ENCODE peak calls at places on chromosomes 3 and 15, in nine cellular contexts. C is thyroid gland; F is left ventricle myocardium inferior; Z is heart left ventricle; V is IMR-90; J is ovary; Y is CD8-positive, alpha-beta memory T cell; X is endodermal cell; M is adrenal gland. H is an unnamed sample. For H3K27me3, the result is how much of the 10 kb centered on the place peaks cover.

GRCh38 chr3:111956995-111957736 is 21.7 kb upstream of the ABHD10 start:
- DNase-seq in F (no peak), Y (no peak), M (no peak), V (no peak), C (no peak), J (no peak), X (no peak), Z (no peak), H (no peak)

GRCh38 chr15:64354683-64355558 is 1.1 kb downstream of the CSNK1G1 start:
- DNase-seq in X (no peak), M (no peak), J (no peak), Y (no peak), F (no peak), C (no peak), Z (no peak), V (no peak), H (no peak)

GRCh38 chr3:16011376-16011775 is 163.1 kb upstream of the GALNT15 start:
- DNase-seq in V (peak), Z (no peak), F (no peak), J (no peak), M (no peak), Y (no peak), X (no peak), C (no peak), H (no peak)

GRCh38 chr3:12990781-12991480 is 82.3 kb downstream of the IQSEC1 start:
- DNase-seq in V (peak), M (peak), C (no peak), Y (no peak), Z (no peak), F (no peak), J (no peak), X (peak), H (no peak)

GRCh38 chr15:64693134-64693533 is 82.3 kb downstream of the RBPMS2 start:
- DNase-seq in C (peak), F (no peak), Y (no peak), V (peak), M (peak), Z (no peak), X (no peak), J (no peak), H (peak)

GRCh38 chr3:32045091-32045964 is 61.1 kb upstream of the GPD1L start:
- DNase-seq in V (peak), Z (no peak), X (peak), M (peak), J (peak), F (no peak), Y (no peak), C (no peak), H (peak)

GRCh38 chr3:179071161-179071568 is 444 bp downstream of the ZMAT3 start:
- DNase-seq in M (no peak), V (peak), Y (peak), Z (no peak), F (no peak), C (no peak), J (no peak), X (no peak), H (no peak)

GRCh38 chr15:97944724-97945123 is 15.8 kb upstream of the ARRDC4 start:
- DNase-seq in F (no peak), J (no peak), M (no peak), V (no peak), C (no peak), Z (no peak), X (no peak), Y (no peak), H (no peak)

GRCh38 chr3:143674100-143674968 is 173.9 kb downstream of the SLC9A9 start:
- DNase-seq in Y (peak), F (peak), V (peak), J (peak), Z (peak), C (peak), X (peak), M (peak), H (peak)

GRCh38 chr3:103082501-103082900 is 647.7 kb downstream of the ZPLD1 start:
- DNase-seq in Y (no peak), X (no peak), V (no peak), M (no peak), F (no peak), C (no peak), Z (no peak), J (no peak), H (no peak)

GRCh38 chr3:159634414-159634813 is 354.2 kb upstream of the IL12A start:
- DNase-seq in Z (no peak), X (no peak), M (no peak), F (no peak), V (peak), Y (no peak), C (no peak), J (no peak), H (no peak)

GRCh38 chr15:29681486-29681845 is 140.8 kb downstream of the TJP1 start:
- DNase-seq in M (no peak), F (no peak), Z (no peak), J (no peak), Y (no peak), V (no peak), X (no peak), C (no peak), H (no peak)

GRCh38 chr15:71891026-71891425 is 80.7 kb downstream of the NR2E3 start:
- DNase-seq in V (peak), Z (no peak), C (no peak), J (no peak), X (no peak), Y (no peak), M (no peak), F (no peak), H (peak)

GRCh38 chr3:198076722-198077308 is 116.8 kb downstream of the LMLN start:
- DNase-seq in V (no peak), Y (no peak), C (no peak), F (no peak), X (no peak), Z (no peak), M (no peak), J (no peak), H (no peak)

GRCh38 chr3:16467368-16467767 is 46.1 kb downstream of the RFTN1 start:
- DNase-seq in V (no peak), F (no peak), Z (no peak), X (no peak), C (no peak), Y (peak), M (no peak), J (no peak), H (no peak)

GRCh38 chr3:105555206-105555605 is 188.5 kb downstream of the ALCAM start:
- DNase-seq in J (no peak), V (peak), Y (no peak), F (no peak), X (no peak), M (no peak), Z (no peak), C (no peak), H (no peak)

GRCh38 chr3:141382571-141382970 is 14.3 kb downstream of the ZBTB38 start:
- DNase-seq in V (no peak), C (no peak), X (no peak), Y (no peak), F (no peak), Z (no peak), M (no peak), J (no peak), H (no peak)

GRCh38 chr3:43366466-43366865 is 80.1 kb downstream of the SNRK start:
- DNase-seq in X (no peak), C (no peak), Z (no peak), F (peak), Y (no peak), J (no peak), M (no peak), V (no peak), H (peak)

GRCh38 chr3:119323401-119324107 is 29.4 kb downstream of the ARHGAP31 start:
- DNase-seq in F (no peak), J (no peak), Z (no peak), M (no peak), V (no peak), C (no peak), Y (no peak), X (peak), H (peak)

GRCh38 chr3:12138044-12138443 is 20.7 kb downstream of the TIMP4 start:
- DNase-seq in V (peak), J (no peak), C (peak), X (peak), M (peak), Y (no peak), F (no peak), Z (no peak), H (peak)

GRCh38 chr3:16671690-16672089 is 66.5 kb upstream of the DAZL start:
- DNase-seq in Z (no peak), V (no peak), C (no peak), F (no peak), Y (no peak), M (no peak), X (no peak), J (no peak), H (no peak)

GRCh38 chr15:25783607-25784131 is 79.5 kb downstream of the ATP10A start:
- DNase-seq in V (peak), Y (no peak), F (no peak), Z (no peak), C (no peak), J (peak), M (no peak), X (peak), H (no peak)

GRCh38 chr3:48592519-48593087 is 2.5 kb downstream of the COL7A1 start:
- DNase-seq in Y (no peak), F (no peak), C (no peak), Z (no peak), X (no peak), M (no peak), V (peak), J (no peak), H (peak)

GRCh38 chr15:48031973-48032372 is 88.8 kb upstream of the SLC24A5 start:
- DNase-seq in C (no peak), Y (no peak), J (no peak), X (no peak), V (no peak), M (no peak), F (no peak), Z (no peak), H (no peak)

GRCh38 chr15:94265009-94265408 is 33.6 kb downstream of the MCTP2 start:
- DNase-seq in X (no peak), Y (no peak), V (peak), C (peak), F (no peak), Z (no peak), J (no peak), M (peak), H (no peak)

GRCh38 chr3:130827486-130827885 is 66.4 kb upstream of the ATP2C1 start:
- DNase-seq in M (no peak), X (no peak), F (no peak), Z (no peak), Y (no peak), C (no peak), V (no peak), J (no peak), H (no peak)

GRCh38 chr3:10238330-10238995 is 9.8 kb upstream of the TATDN2 start:
- DNase-seq in M (no peak), F (no peak), Z (no peak), Y (peak), J (no peak), X (no peak), C (no peak), V (no peak), H (no peak)

GRCh38 chr3:180408654-180409053 is 193.3 kb upstream of the TTC14 start:
- DNase-seq in C (no peak), M (no peak), V (peak), X (no peak), F (no peak), Z (no peak), Y (no peak), J (no peak), H (no peak)

GRCh38 chr3:59605318-59605717 is 555.5 kb upstream of the CFAP20DC start:
- DNase-seq in J (no peak), X (no peak), Y (no peak), Z (no peak), C (peak), V (no peak), M (no peak), F (no peak), H (no peak)

GRCh38 chr15:62607643-62608042 is 434.9 kb upstream of the TPM1 start:
- DNase-seq in J (no peak), F (no peak), Y (no peak), M (no peak), Z (no peak), X (no peak), C (no peak), V (peak), H (no peak)

GRCh38 chr15:89628301-89628700 is 27.0 kb downstream of the KIF7 start:
- DNase-seq in X (no peak), M (no peak), F (no peak), Z (no peak), J (no peak), V (no peak), Y (no peak), C (no peak), H (no peak)

GRCh38 chr3:136544532-136544931 is 207.6 kb downstream of the STAG1 start:
- DNase-seq in X (no peak), Y (no peak), V (peak), M (no peak), C (no peak), J (no peak), Z (no peak), F (no peak), H (no peak)

GRCh38 chr3:10393514-10393913 is 72.6 kb upstream of the SEC13 start:
- DNase-seq in Z (no peak), X (no peak), C (no peak), M (no peak), V (no peak), F (no peak), Y (no peak), J (no peak), H (no peak)

GRCh38 chr3:194715022-194715800 is 29.5 kb downstream of the FAM43A start:
- DNase-seq in Y (peak), C (no peak), Z (no peak), M (no peak), V (no peak), F (no peak), J (no peak), X (no peak), H (no peak)
- H3K27me3 ChIP-seq in Y (under half), C (under half), Z (under half), M (under half), V (under half), F (under half), J (under half), X (under half), H (under half)

DNA sequence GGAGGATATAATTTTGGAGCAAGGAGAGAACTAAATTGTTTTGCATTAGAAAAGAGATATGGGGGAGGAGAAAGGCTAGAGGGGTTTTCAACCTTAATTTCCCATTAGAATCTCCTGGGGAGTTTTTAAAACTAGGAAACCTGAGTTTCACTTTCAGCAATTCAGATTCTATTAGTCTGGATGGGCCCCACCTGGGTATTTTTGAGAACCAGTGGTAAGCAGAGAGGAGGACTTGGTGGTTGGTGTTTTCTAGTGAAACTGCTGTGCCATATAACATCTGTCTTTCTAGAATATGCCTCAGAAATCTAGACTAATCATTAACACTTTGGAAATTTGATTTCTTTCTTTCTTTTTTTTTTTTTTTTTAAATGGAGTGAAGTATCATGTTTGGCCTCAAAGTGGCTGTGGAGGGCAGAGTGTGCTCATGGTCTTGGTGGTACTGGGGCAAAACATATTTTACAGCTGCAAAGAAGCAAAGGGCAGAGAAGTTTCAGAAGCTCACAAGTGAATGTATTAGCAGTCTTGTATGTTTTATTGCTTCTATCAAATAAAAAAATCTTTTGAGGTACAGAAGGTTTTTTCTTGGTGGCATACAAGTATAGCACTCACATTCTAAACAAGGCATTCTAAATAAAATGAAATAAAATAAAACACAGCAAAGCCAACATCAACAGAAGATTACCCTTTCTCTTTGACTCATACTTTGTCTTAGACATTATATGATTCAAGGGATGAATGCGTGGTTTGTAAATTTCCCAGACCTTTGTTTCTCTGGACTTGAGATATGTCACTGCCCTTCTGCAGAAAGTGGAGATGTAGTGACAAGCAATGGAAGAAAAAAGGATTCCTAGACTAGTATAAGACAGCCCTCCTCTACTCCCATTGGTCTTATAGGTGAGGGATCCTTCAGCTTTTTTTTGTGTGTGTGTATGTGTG is 22.7 kb downstream of the NANOGP8 start:
- DNase-seq in F (no peak), C (no peak), M (no peak), Y (no peak), X (no peak), J (no peak), Z (no peak), V (peak), H (no peak)
- H3K27ac ChIP-seq in F (no peak), C (no peak), M (no peak), Y (no peak), X (no peak), J (peak), Z (no peak), V (no peak), H (no peak)

GRCh38 chr15:96344706-96345559 is 14.4 kb downstream of the NR2F2 start:
- DNase-seq in Z (no peak), J (peak), V (no peak), F (no peak), M (no peak), Y (no peak), C (no peak), X (peak), H (no peak)
- H3K4me3 ChIP-seq in Z (peak), J (peak), V (peak), F (peak), M (no peak), Y (no peak), C (no peak), X (peak), H (peak)

GRCh38 chr15:68442041-68442440 is 10.1 kb upstream of the ITGA11 start:
- DNase-seq in M (peak), Y (no peak), V (peak), J (no peak), X (peak), Z (peak), C (no peak), F (no peak), H (peak)

GRCh38 chr15:68439506-68439905 is 7.5 kb upstream of the ITGA11 start:
- DNase-seq in M (no peak), Z (no peak), F (no peak), J (no peak), X (peak), C (no peak), V (no peak), Y (no peak), H (no peak)

GRCh38 chr15:68444336-68444735 is 12.4 kb upstream of the ITGA11 start:
- DNase-seq in X (no peak), F (no peak), Z (no peak), M (no peak), J (no peak), V (no peak), Y (no peak), C (no peak), H (no peak)

GRCh38 chr15:68440136-68440535 is 8.2 kb upstream of the ITGA11 start:
- DNase-seq in J (no peak), Z (peak), V (no peak), X (peak), C (no peak), Y (no peak), F (no peak), M (no peak), H (no peak)

DNA sequence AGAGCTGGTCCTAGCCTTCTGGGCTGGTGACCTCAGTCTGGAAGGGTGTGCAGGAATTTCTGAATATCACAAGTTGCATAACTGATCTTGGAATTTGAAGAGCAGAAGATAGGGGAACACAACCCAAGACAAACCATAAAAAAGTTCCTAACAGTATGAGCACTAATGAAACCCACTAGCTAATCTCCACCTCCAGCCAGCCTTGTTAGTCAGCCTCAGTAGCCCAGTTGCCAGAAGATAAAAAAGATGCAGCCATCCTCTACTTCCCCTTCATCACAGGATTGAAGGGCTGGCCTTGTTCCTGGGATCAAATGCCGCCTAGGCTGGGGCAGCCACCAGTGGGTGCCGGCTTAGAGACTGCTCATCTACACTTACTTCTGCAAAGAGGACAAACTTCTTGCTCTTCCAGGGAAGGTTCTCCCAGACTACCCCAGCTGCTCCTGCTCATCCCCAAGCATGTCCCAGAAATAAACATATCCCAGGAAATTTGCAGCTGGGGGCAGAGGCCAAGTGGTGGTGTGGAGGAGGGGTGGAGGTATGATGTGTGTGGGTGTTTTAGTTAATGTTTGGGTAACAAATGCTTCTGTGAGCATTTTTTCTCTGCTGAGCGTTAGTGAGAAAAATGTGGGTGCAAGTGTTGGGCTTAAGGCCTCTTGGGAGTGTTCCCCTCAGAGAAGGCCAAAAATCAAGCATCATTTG is 9.2 kb upstream of the ITGA11 start:
- DNase-seq in J (no peak), C (no peak), Y (no peak), M (no peak), Z (peak), F (no peak), X (peak), V (peak), H (no peak)
- H3K27me3 ChIP-seq in J (under half), C (under half), Y (under half), M (under half), Z (under half), F (under half), X (under half), V (under half), H (under half)

H was measured in right cardiac atrium.